ENCODE peak calls at places on chromosomes 1 and 21, in eight cellular contexts. N is heart right ventricle, B is WERI-Rb-1, M is GM10248, A is testis, Q is glutamatergic neuron, W is psoas muscle, L is spleen. S is an unnamed sample.

GRCh38 chr1:3746784-3747521 is 5.3 kb upstream of the CCDC27 start:
- DNase-seq in A (peak), M (peak), W (peak), L (peak), Q (peak), B (peak), N (peak), S (peak)

GRCh38 chr1:1630191-1630964 is 1.6 kb upstream of the MMP23B start:
- DNase-seq in A (peak), N (peak), B (no peak), W (peak), Q (peak), M (peak), L (peak), S (peak)

GRCh38 chr1:162070094-162070748 is 730 bp downstream of the NOS1AP start:
- DNase-seq in Q (no peak), W (no peak), L (no peak), N (no peak), M (peak), A (no peak), B (peak), S (peak)

GRCh38 chr1:221712776-221713431 is 29.0 kb downstream of the DUSP10 start:
- DNase-seq in B (no peak), A (no peak), W (no peak), M (peak), N (no peak), Q (no peak), L (peak), S (no peak)

GRCh38 chr1:155867766-155868165 is 8.4 kb downstream of the SYT11 start:
- DNase-seq in W (no peak), Q (no peak), M (no peak), L (no peak), N (no peak), B (no peak), A (no peak), S (no peak)

GRCh38 chr1:151935154-151935553 is 25.8 kb upstream of the THEM4 start:
- DNase-seq in N (no peak), L (no peak), W (no peak), Q (no peak), M (no peak), B (no peak), A (no peak), S (no peak)

GRCh38 chr1:44609412-44609767 is 64.9 kb downstream of the TMEM53 start:
- DNase-seq in M (peak), A (peak), Q (peak), L (no peak), B (peak), N (peak), W (peak), S (peak)

GRCh38 chr1:19087737-19088594 is 122.1 kb downstream of the UBR4 start:
- DNase-seq in L (no peak), B (peak), Q (no peak), M (peak), W (no peak), N (no peak), A (no peak), S (no peak)

GRCh38 chr1:81805537-81806431 is 5.0 kb downstream of the ADGRL2 start:
- DNase-seq in L (no peak), A (no peak), B (no peak), N (no peak), Q (no peak), M (no peak), W (no peak), S (no peak)

GRCh38 chr1:113253187-113253966 is 136.9 kb upstream of the MAGI3 start:
- DNase-seq in Q (no peak), B (no peak), L (no peak), W (no peak), N (peak), M (no peak), A (no peak), S (no peak)

GRCh38 chr1:97489834-97490233 is 431.0 kb downstream of the DPYD start:
- DNase-seq in A (no peak), B (no peak), N (no peak), W (no peak), L (no peak), Q (no peak), M (no peak), S (no peak)

GRCh38 chr1:33612877-33613487 is 140.5 kb downstream of the ZSCAN20 start:
- DNase-seq in N (peak), B (peak), W (peak), A (peak), L (no peak), M (peak), Q (peak), S (peak)

GRCh38 chr21:16535100-16535418 is 805.3 kb downstream of the USP25 start:
- DNase-seq in M (no peak), W (peak), L (no peak), A (peak), B (no peak), N (peak), Q (no peak), S (peak)

GRCh38 chr1:207868252-207868768 is 42.6 kb downstream of the CD34 start:
- DNase-seq in A (peak), B (peak), N (peak), M (peak), W (no peak), L (peak), Q (no peak), S (peak)

GRCh38 chr1:245154429-245155185 is at the start of gene KIF26B:
- DNase-seq in N (peak), L (peak), A (peak), Q (peak), M (peak), W (no peak), B (peak), S (no peak)

GRCh38 chr1:98119793-98120192 is 199.0 kb upstream of the DPYD start:
- DNase-seq in Q (no peak), A (no peak), N (no peak), L (no peak), B (no peak), M (no peak), W (no peak), S (no peak)

GRCh38 chr1:91166106-91166712 is 144.4 kb upstream of the ZNF644 start:
- DNase-seq in A (peak), L (no peak), B (peak), M (peak), Q (peak), W (peak), N (peak), S (peak)

GRCh38 chr1:244035358-244035757 is 15.7 kb upstream of the ZBTB18 start:
- DNase-seq in N (no peak), Q (no peak), L (no peak), A (no peak), M (no peak), W (no peak), B (no peak), S (no peak)

GRCh38 chr1:221439008-221439733 is 302.7 kb downstream of the DUSP10 start:
- DNase-seq in Q (no peak), W (no peak), B (no peak), M (peak), N (no peak), L (no peak), A (no peak), S (no peak)

GRCh38 chr1:73899311-73899710 is 298.7 kb downstream of the LRRIQ3 start:
- DNase-seq in L (no peak), W (no peak), N (no peak), A (no peak), M (no peak), Q (no peak), B (no peak), S (no peak)

GRCh38 chr1:94672001-94672400 is 130.4 kb upstream of the F3 start:
- DNase-seq in N (no peak), L (no peak), W (no peak), M (no peak), A (no peak), Q (no peak), B (no peak), S (no peak)

GRCh38 chr1:71463144-71463543 is 382.3 kb upstream of the ZRANB2 start:
- DNase-seq in B (no peak), M (no peak), N (no peak), L (no peak), W (no peak), A (peak), Q (no peak), S (no peak)

GRCh38 chr1:2260917-2261316 is 32.8 kb downstream of the SKI start:
- DNase-seq in W (no peak), M (no peak), Q (no peak), B (no peak), L (no peak), N (no peak), A (no peak), S (no peak)

GRCh38 chr1:118900643-118901440 is 87.3 kb downstream of the TBX15 start:
- DNase-seq in Q (no peak), L (no peak), W (no peak), M (no peak), N (no peak), A (no peak), B (no peak), S (no peak)

GRCh38 chr1:225670806-225671733 is 18.1 kb upstream of the ENAH start:
- DNase-seq in L (no peak), B (no peak), W (no peak), N (no peak), Q (no peak), A (no peak), M (no peak), S (no peak)

GRCh38 chr1:24894002-24894401 is 36.1 kb downstream of the RUNX3 start:
- DNase-seq in M (peak), W (no peak), Q (no peak), L (peak), B (no peak), A (no peak), N (no peak), S (no peak)

GRCh38 chr1:110176299-110176956 is 26.1 kb downstream of the SLC6A17 start:
- DNase-seq in W (peak), Q (no peak), M (no peak), B (no peak), N (peak), A (peak), L (no peak), S (peak)

GRCh38 chr21:34874689-34875513 is 174.2 kb downstream of the RUNX1 start:
- DNase-seq in L (no peak), W (no peak), M (no peak), N (no peak), Q (no peak), B (no peak), A (no peak), S (no peak)

GRCh38 chr1:75472971-75473603 is 137.8 kb downstream of the SLC44A5 start:
- DNase-seq in A (no peak), Q (no peak), W (no peak), N (no peak), L (no peak), B (no peak), M (no peak), S (no peak)

GRCh38 chr1:23845163-23845562 is 19.9 kb upstream of the HMGCL start:
- DNase-seq in L (no peak), W (no peak), B (no peak), N (no peak), Q (no peak), M (no peak), A (no peak), S (no peak)

GRCh38 chr1:7289694-7290093 is 481.4 kb upstream of the VAMP3 start:
- DNase-seq in A (no peak), N (no peak), Q (no peak), L (no peak), W (no peak), M (no peak), B (no peak), S (no peak)

GRCh38 chr1:193070942-193071341 is 11.5 kb downstream of the RO60 start:
- DNase-seq in W (no peak), N (no peak), Q (no peak), L (no peak), M (no peak), A (no peak), B (peak), S (no peak)

GRCh38 chr1:193066606-193067005 is 7.2 kb downstream of the RO60 start:
- DNase-seq in B (no peak), M (no peak), W (no peak), N (no peak), A (no peak), L (no peak), Q (no peak), S (no peak)

GRCh38 chr1:193068013-193068412 is 8.6 kb downstream of the RO60 start:
- DNase-seq in Q (no peak), B (no peak), L (no peak), M (no peak), N (no peak), W (no peak), A (no peak), S (no peak)

GRCh38 chr1:193070395-193070753 is 11.0 kb downstream of the RO60 start:
- DNase-seq in A (no peak), B (no peak), Q (no peak), W (no peak), N (no peak), L (no peak), M (no peak), S (no peak)

DNA sequence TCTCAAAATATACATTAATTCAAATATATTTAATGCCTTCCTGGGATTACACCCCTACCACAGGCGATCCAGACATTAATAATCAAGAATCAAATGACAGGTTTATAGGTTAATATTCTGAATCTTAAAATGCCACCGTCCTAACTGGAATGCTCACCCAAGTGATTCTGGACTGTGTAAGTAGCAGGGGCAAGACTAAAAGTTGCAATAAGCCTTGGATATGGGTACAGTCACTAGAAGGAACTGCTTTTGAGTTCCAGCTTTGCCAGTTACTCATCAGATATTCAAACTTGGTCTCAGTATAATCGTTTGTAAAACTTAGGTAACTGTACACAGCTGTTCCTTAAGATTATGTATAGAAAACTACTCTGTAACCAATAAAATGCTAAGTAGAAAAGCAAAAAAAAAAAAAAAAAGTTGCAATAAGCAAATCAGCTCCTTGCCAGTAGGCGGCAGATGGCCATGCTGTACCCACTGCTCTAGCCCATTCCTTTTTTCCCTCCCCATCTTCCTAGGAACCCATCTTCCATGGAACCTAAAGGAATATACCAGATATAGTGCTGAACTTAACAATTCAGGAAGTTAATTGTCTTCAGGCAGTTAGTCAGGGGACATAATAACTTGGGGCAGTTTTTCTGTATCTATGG is 10.5 kb downstream of the RO60 start:
- DNase-seq in A (no peak), W (no peak), M (no peak), N (no peak), L (no peak), B (peak), Q (peak), S (no peak)
- TF ChIP-seq CTCF in A (no peak), W (no peak), M (no peak), N (no peak), L (no peak), B (peak), Q (no peak), S (no peak)

GRCh38 chr1:181084606-181084969 is 3.9 kb upstream of the IER5 start:
- DNase-seq in N (no peak), A (no peak), B (no peak), M (no peak), W (no peak), L (no peak), Q (no peak), S (no peak)
- TF ChIP-seq CTCF in N (no peak), A (no peak), B (no peak), M (no peak), W (no peak), L (no peak), Q (no peak), S (no peak)

GRCh38 chr1:234072793-234073192 is 168.3 kb downstream of the SLC35F3 start:
- DNase-seq in W (no peak), N (no peak), L (no peak), M (no peak), B (no peak), Q (no peak), A (no peak), S (no peak)
- TF ChIP-seq CTCF in W (no peak), N (no peak), L (no peak), M (no peak), B (no peak), Q (no peak), A (no peak), S (no peak)

GRCh38 chr1:31707711-31708110 is 3.9 kb upstream of the COL16A1 start:
- DNase-seq in L (no peak), W (no peak), M (peak), N (peak), B (no peak), Q (no peak), A (no peak), S (no peak)
- TF ChIP-seq CTCF in L (no peak), W (no peak), M (peak), N (peak), B (peak), Q (no peak), A (no peak), S (peak)

GRCh38 chr1:42479621-42480020 is 16.5 kb downstream of the CCDC30 start:
- DNase-seq in Q (peak), W (no peak), N (no peak), A (no peak), B (peak), M (no peak), L (no peak), S (no peak)
- TF ChIP-seq CTCF in Q (peak), W (no peak), N (no peak), A (no peak), B (no peak), M (no peak), L (no peak), S (no peak)

GRCh38 chr1:27552911-27553420 is 51.0 kb downstream of the AHDC1 start:
- DNase-seq in A (no peak), L (no peak), Q (no peak), W (no peak), N (no peak), M (no peak), B (no peak), S (peak)
- TF ChIP-seq CTCF in A (no peak), L (no peak), Q (no peak), W (no peak), N (no peak), M (no peak), B (peak), S (no peak)

S was measured in left ventricle myocardium inferior.